ENCODE peak calls at places on chromosome 14, in eight cellular contexts. A is progenitor cell of endocrine pancreas; I is activated CD8-positive, alpha-beta memory T cell treated with anti-CD3 and anti-CD28 coated beads, Interleukin-2, amount 50 U/mL, for 4 hours; S is IMR-90; F is SK-N-SH; W is activated naive CD4-positive, alpha-beta T cell; X is cardiac fibroblast; K is stimulated activated CD8-positive, alpha-beta memory T cell treated with anti-CD3 and anti-CD28 coated beads, Interleukin-2, amount 100 ng/mL, for 1 hour. Z is an unnamed sample.

GRCh38 chr14:63203618-63204406 is 431 bp upstream of the RHOJ start:
- DNase-seq in A (peak), I (no peak), S (peak), F (peak), W (no peak), X (peak), K (no peak), Z (no peak)

GRCh38 chr14:101475468-101476257 is 85.6 kb upstream of the DIO3 start:
- DNase-seq in A (no peak), I (no peak), S (peak), F (no peak), W (no peak), X (peak), K (no peak), Z (no peak)

GRCh38 chr14:95291859-95292542 is 27.7 kb downstream of the CLMN start:
- DNase-seq in A (no peak), I (peak), S (peak), F (peak), W (no peak), X (peak), K (no peak), Z (no peak)

GRCh38 chr14:60485600-60486251 is at the start of gene C14orf39:
- DNase-seq in A (peak), I (no peak), S (peak), F (peak), W (no peak), X (no peak), K (no peak), Z (no peak)

GRCh38 chr14:76267322-76268012 is 108.5 kb upstream of the ESRRB start:
- DNase-seq in A (peak), I (no peak), S (peak), F (peak), W (no peak), X (peak), K (no peak), Z (no peak)

GRCh38 chr14:89370781-89371180 is 46.3 kb downstream of the FOXN3 start:
- DNase-seq in A (no peak), I (no peak), S (no peak), F (no peak), W (no peak), X (no peak), K (no peak), Z (no peak)

GRCh38 chr14:53032161-53032803 is 81.4 kb upstream of the FERMT2 start:
- DNase-seq in A (no peak), I (no peak), S (peak), F (no peak), W (no peak), X (peak), K (no peak), Z (no peak)

GRCh38 chr14:81519200-81519998 is 14.3 kb downstream of the SEL1L start:
- DNase-seq in A (no peak), I (no peak), S (no peak), F (no peak), W (no peak), X (peak), K (no peak), Z (no peak)

GRCh38 chr14:98798099-98798498 is 473.9 kb downstream of the BCL11B start:
- DNase-seq in A (no peak), I (no peak), S (no peak), F (no peak), W (no peak), X (no peak), K (no peak), Z (no peak)

GRCh38 chr14:59317782-59318505 is 129.5 kb downstream of the DAAM1 start:
- DNase-seq in A (no peak), I (no peak), S (no peak), F (no peak), W (no peak), X (no peak), K (no peak), Z (no peak)